ENCODE peak calls at places on chromosomes 16 and 17, in eight cellular contexts. K, T, X, P, R, Y, Z and C are unnamed samples.

GRCh38 chr17:7237761-7238417 is 1.4 kb downstream of the PHF23 start:
- DNase-seq in R (no peak), T (peak), P (no peak), Z (peak), Y (no peak), X (peak), K (peak), C (peak)

GRCh38 chr16:57783116-57783515 is 19.2 kb downstream of the KIFC3 start:
- DNase-seq in Z (no peak), X (no peak), T (no peak), K (no peak), Y (no peak), P (no peak), R (no peak), C (no peak)

GRCh38 chr17:9979463-9979995 is 74.5 kb upstream of the RCVRN start:
- DNase-seq in Y (peak), T (no peak), P (no peak), X (peak), K (no peak), Z (no peak), R (no peak), C (no peak)

GRCh38 chr16:61313931-61314330 is 722.3 kb downstream of the CDH8 start:
- DNase-seq in K (no peak), X (no peak), P (no peak), T (no peak), Z (no peak), Y (no peak), R (no peak), C (no peak)

GRCh38 chr17:72838581-72838980 is 253.9 kb downstream of the SLC39A11 start:
- DNase-seq in Y (no peak), T (no peak), Z (no peak), K (no peak), P (no peak), R (no peak), X (no peak), C (no peak)

GRCh38 chr16:72612271-72612670 is 435.7 kb downstream of the ZFHX3 start:
- DNase-seq in T (no peak), K (no peak), R (no peak), Y (no peak), P (no peak), X (no peak), Z (peak), C (no peak)

GRCh38 chr17:43070872-43071271 is 45.8 kb downstream of the RND2 start:
- DNase-seq in T (no peak), X (no peak), Y (no peak), R (no peak), Z (no peak), P (no peak), K (no peak), C (no peak)

GRCh38 chr17:9240659-9241370 is 219.5 kb downstream of the NTN1 start:
- DNase-seq in Y (peak), K (peak), Z (peak), T (no peak), R (no peak), X (peak), P (peak), C (no peak)

GRCh38 chr17:12667299-12667958 is 1.7 kb downstream of the MYOCD start:
- DNase-seq in P (no peak), X (peak), T (no peak), Z (peak), R (no peak), K (peak), Y (no peak), C (peak)

GRCh38 chr17:67477687-67478086 is 100.6 kb downstream of the PITPNC1 start:
- DNase-seq in T (peak), Z (no peak), Y (no peak), X (no peak), K (no peak), R (no peak), P (no peak), C (no peak)

GRCh38 chr17:7580631-7581554 is 1.5 kb downstream of the CD68 start:
- DNase-seq in R (no peak), X (no peak), T (no peak), K (no peak), Z (no peak), Y (no peak), P (no peak), C (no peak)

GRCh38 chr17:48026503-48027321 is 10.9 kb downstream of the COPZ2 start:
- DNase-seq in K (peak), P (peak), R (peak), Z (peak), X (peak), T (peak), Y (peak), C (peak)

GRCh38 chr16:47140686-47141085 is 3.1 kb downstream of the NETO2 start:
- DNase-seq in K (no peak), R (no peak), Z (no peak), T (no peak), Y (no peak), X (no peak), P (no peak), C (no peak)

GRCh38 chr17:50414808-50415207 is 11.2 kb upstream of the ACSF2 start:
- DNase-seq in Y (no peak), T (no peak), K (no peak), Z (no peak), X (no peak), R (no peak), P (no peak), C (no peak)

GRCh38 chr16:72875291-72876036 is 172.5 kb downstream of the ZFHX3 start:
- DNase-seq in K (no peak), T (no peak), P (no peak), Z (no peak), X (no peak), R (no peak), Y (no peak), C (no peak)

GRCh38 chr17:27281438-27281837 is 12.5 kb upstream of the WSB1 start:
- DNase-seq in R (no peak), X (no peak), P (no peak), K (no peak), Y (no peak), T (no peak), Z (no peak), C (no peak)

GRCh38 chr17:27280527-27280926 is 13.4 kb upstream of the WSB1 start:
- DNase-seq in R (no peak), Y (no peak), K (no peak), X (no peak), P (no peak), Z (no peak), T (no peak), C (no peak)

GRCh38 chr17:27282054-27282501 is 11.8 kb upstream of the WSB1 start:
- DNase-seq in Y (no peak), R (no peak), P (no peak), K (no peak), T (no peak), Z (no peak), X (no peak), C (peak)

GRCh38 chr17:27276653-27277156 is 17.2 kb upstream of the WSB1 start:
- DNase-seq in T (no peak), K (peak), P (no peak), X (no peak), Y (no peak), Z (peak), R (no peak), C (no peak)
- H3K4me3 ChIP-seq in T (no peak), K (peak), P (no peak), X (no peak), Y (no peak), Z (no peak), R (no peak), C (no peak)

GRCh38 chr16:74774223-74775139 is at the start of gene FA2H:
- DNase-seq in K (peak), P (no peak), R (peak), T (peak), Y (peak), Z (peak), X (peak), C (peak)
- TF ChIP-seq CTCF in K (peak), P (no peak), R (no peak), T (no peak), Y (peak), Z (no peak), X (peak), C (no peak)

GRCh38 chr17:40481106-40481505 is 20.3 kb downstream of the TNS4 start:
- DNase-seq in K (no peak), Y (no peak), R (no peak), Z (no peak), P (no peak), T (no peak), X (no peak), C (no peak)

GRCh38 chr17:40482722-40483121 is 18.7 kb downstream of the TNS4 start:
- DNase-seq in Z (no peak), Y (no peak), T (no peak), K (no peak), R (no peak), P (no peak), X (no peak), C (no peak)

GRCh38 chr17:40478486-40478885 is 22.9 kb downstream of the TNS4 start:
- DNase-seq in X (no peak), K (no peak), R (no peak), P (no peak), Y (no peak), Z (no peak), T (no peak), C (no peak)

GRCh38 chr17:40479754-40480480 is 21.5 kb downstream of the TNS4 start:
- DNase-seq in X (no peak), K (no peak), R (no peak), Y (no peak), Z (no peak), T (peak), P (no peak), C (no peak)

GRCh38 chr17:40480501-40481003 is 20.9 kb downstream of the TNS4 start:
- DNase-seq in T (peak), X (no peak), K (no peak), Y (no peak), R (no peak), P (no peak), Z (no peak), C (peak)
- H3K4me3 ChIP-seq in T (peak), X (no peak), K (no peak), Y (no peak), R (no peak), P (no peak), Z (no peak), C (no peak)

GRCh38 chr16:77782694-77783093 is 5.7 kb upstream of the VAT1L start:
- DNase-seq in R (no peak), Z (no peak), X (no peak), K (no peak), P (no peak), Y (no peak), T (no peak), C (no peak)
- TF ChIP-seq CTCF in R (no peak), Z (peak), X (no peak), K (peak), P (no peak), Y (no peak), T (no peak), C (peak)

GRCh38 chr17:82864721-82865240 is 25.0 kb upstream of the ZNF750 start:
- DNase-seq in Z (no peak), P (no peak), R (no peak), Y (no peak), K (no peak), X (no peak), T (no peak), C (peak)
- H3K4me3 ChIP-seq in Z (no peak), P (no peak), R (no peak), Y (no peak), K (no peak), X (no peak), T (peak), C (peak)